ENCODE peak calls at places on chromosomes 5 and 9, in six cellular contexts. I is GM23248, N is occipital lobe, H is NCI-H1417, Q is progenitor cell of endocrine pancreas, D is caudate nucleus. B is an unnamed sample.

GRCh38 chr9:19286634-19287188 is 56.2 kb downstream of the DENND4C start:
- DNase-seq in I (peak), N (no peak), H (no peak), Q (no peak), D (no peak), B (no peak)

GRCh38 chr9:117094493-117094892 is 320.4 kb downstream of the ASTN2 start:
- DNase-seq in I (peak), N (no peak), H (no peak), Q (no peak), D (no peak), B (no peak)

GRCh38 chr5:119368238-119368630 is 12.4 kb downstream of the TNFAIP8 start:
- DNase-seq in I (no peak), N (no peak), H (no peak), Q (no peak), D (no peak), B (no peak)

GRCh38 chr9:118478752-118479151 is 774.5 kb downstream of the TLR4 start:
- DNase-seq in I (no peak), N (no peak), H (no peak), Q (no peak), D (no peak), B (no peak)

GRCh38 chr9:114098660-114099522 is at the start of gene KIF12:
- DNase-seq in I (peak), N (no peak), H (peak), Q (peak), D (peak), B (no peak)

GRCh38 chr5:125227333-125228075 is 481.1 kb upstream of the ZNF608 start:
- DNase-seq in I (peak), N (no peak), H (no peak), Q (no peak), D (no peak), B (no peak)

GRCh38 chr5:120734033-120734432 is 269.9 kb downstream of the PRR16 start:
- DNase-seq in I (peak), N (no peak), H (no peak), Q (no peak), D (no peak), B (no peak)

GRCh38 chr5:149932445-149933350 is 11.9 kb downstream of the PDE6A start:
- DNase-seq in I (peak), N (no peak), H (no peak), Q (no peak), D (no peak), B (no peak)

GRCh38 chr5:109619661-109620060 is 70.1 kb upstream of the MAN2A1 start:
- DNase-seq in I (no peak), N (no peak), H (no peak), Q (no peak), D (peak), B (no peak)

GRCh38 chr9:5630038-5630507 is 1.2 kb downstream of the RIC1 start:
- DNase-seq in I (peak), N (no peak), H (no peak), Q (no peak), D (no peak), B (no peak)

GRCh38 chr9:115202181-115202580 is 84.2 kb upstream of the TNC start:
- DNase-seq in I (no peak), N (no peak), H (no peak), Q (no peak), D (no peak), B (no peak)

GRCh38 chr5:172146748-172147092 is 41.3 kb downstream of the STK10 start:
- DNase-seq in I (no peak), N (no peak), H (no peak), Q (no peak), D (no peak), B (no peak)

GRCh38 chr5:33489481-33490067 is 48.8 kb downstream of the TARS1 start:
- DNase-seq in I (no peak), N (no peak), H (no peak), Q (no peak), D (no peak), B (no peak)

GRCh38 chr9:119533509-119533908 is 164.3 kb upstream of the BRINP1 start:
- DNase-seq in I (no peak), N (no peak), H (peak), Q (no peak), D (no peak), B (no peak)

B was measured in anterior cingulate cortex.